ENCODE peak calls at places on chromosomes 5 and 9, in eight cellular contexts. Y is A549, L is esophagus squamous epithelium, U is mammary epithelial cell, C is astrocyte of the spinal cord, E is GM12865, A is suprapubic skin, F is hepatocyte. R is an unnamed sample.

GRCh38 chr9:92481029-92481633 is 1.2 kb downstream of the ASPN start:
- DNase-seq in Y (no peak), L (no peak), U (peak), C (peak), E (peak), A (no peak), F (no peak), R (no peak)

GRCh38 chr9:84504360-84504759 is 163.8 kb upstream of the SLC28A3 start:
- DNase-seq in Y (no peak), L (no peak), U (peak), C (peak), E (no peak), A (no peak), F (no peak), R (no peak)

GRCh38 chr5:35122819-35123218 is 75.1 kb upstream of the AGXT2 start:
- DNase-seq in Y (no peak), L (no peak), U (no peak), C (no peak), E (no peak), A (no peak), F (no peak), R (no peak)

GRCh38 chr5:173826921-173827350 is 61.2 kb upstream of the CPEB4 start:
- DNase-seq in Y (no peak), L (no peak), U (no peak), C (no peak), E (no peak), A (no peak), F (no peak), R (no peak)

GRCh38 chr5:102611312-102611711 is 112.5 kb upstream of the SLCO6A1 start:
- DNase-seq in Y (no peak), L (no peak), U (no peak), C (no peak), E (no peak), A (no peak), F (no peak), R (no peak)

GRCh38 chr9:34526026-34526425 is 3.2 kb upstream of the ENHO start:
- DNase-seq in Y (no peak), L (no peak), U (no peak), C (no peak), E (no peak), A (no peak), F (no peak), R (no peak)

GRCh38 chr5:135173662-135174290 is 139.7 kb upstream of the PITX1 start:
- DNase-seq in Y (no peak), L (no peak), U (no peak), C (no peak), E (no peak), A (no peak), F (no peak), R (no peak)

GRCh38 chr5:133773247-133774202 is 161.2 kb upstream of the FSTL4 start:
- DNase-seq in Y (no peak), L (no peak), U (no peak), C (no peak), E (no peak), A (no peak), F (no peak), R (no peak)

GRCh38 chr5:56147106-56147505 is 86.0 kb downstream of the ANKRD55 start:
- DNase-seq in Y (no peak), L (no peak), U (no peak), C (no peak), E (no peak), A (no peak), F (no peak), R (no peak)

GRCh38 chr5:157198277-157199058 is 17.8 kb downstream of the ITK start:
- DNase-seq in Y (no peak), L (no peak), U (no peak), C (no peak), E (no peak), A (no peak), F (no peak), R (no peak)

GRCh38 chr5:97618721-97619120 is 435.7 kb upstream of the RIOK2 start:
- DNase-seq in Y (no peak), L (no peak), U (peak), C (peak), E (no peak), A (no peak), F (no peak), R (peak)

GRCh38 chr5:107519900-107520354 is 150.8 kb downstream of the EFNA5 start:
- DNase-seq in Y (no peak), L (no peak), U (peak), C (peak), E (peak), A (no peak), F (peak), R (no peak)

GRCh38 chr5:67187318-67187717 is 9.3 kb downstream of the CD180 start:
- DNase-seq in Y (no peak), L (no peak), U (no peak), C (no peak), E (no peak), A (no peak), F (no peak), R (no peak)

GRCh38 chr5:67179695-67180302 is 16.8 kb downstream of the CD180 start:
- DNase-seq in Y (no peak), L (no peak), U (no peak), C (no peak), E (no peak), A (no peak), F (no peak), R (no peak)

GRCh38 chr5:67181648-67182218 is 14.9 kb downstream of the CD180 start:
- DNase-seq in Y (no peak), L (no peak), U (no peak), C (peak), E (no peak), A (no peak), F (no peak), R (no peak)

GRCh38 chr5:67182406-67182805 is 14.2 kb downstream of the CD180 start:
- DNase-seq in Y (no peak), L (no peak), U (peak), C (peak), E (no peak), A (peak), F (peak), R (peak)

GRCh38 chr5:67183859-67184258 is 12.7 kb downstream of the CD180 start:
- DNase-seq in Y (no peak), L (no peak), U (no peak), C (no peak), E (no peak), A (no peak), F (no peak), R (no peak)
- TF ChIP-seq CTCF in Y (no peak), L (no peak), U (no peak), C (no peak), E (no peak), A (no peak), F (no peak), R (no peak)

GRCh38 chr5:37756248-37756647 is 83.6 kb downstream of the GDNF start:
- DNase-seq in Y (no peak), L (no peak), U (no peak), C (no peak), E (no peak), A (no peak), F (no peak), R (no peak)

GRCh38 chr5:37755581-37755980 is 84.3 kb downstream of the GDNF start:
- DNase-seq in Y (no peak), L (no peak), U (no peak), C (no peak), E (no peak), A (no peak), F (no peak), R (no peak)

GRCh38 chr5:37754976-37755375 is 84.9 kb downstream of the GDNF start:
- DNase-seq in Y (no peak), L (no peak), U (no peak), C (no peak), E (no peak), A (no peak), F (no peak), R (no peak)

GRCh38 chr5:37757980-37758582 is 81.8 kb downstream of the GDNF start:
- DNase-seq in Y (no peak), L (no peak), U (no peak), C (no peak), E (no peak), A (no peak), F (no peak), R (no peak)
- TF ChIP-seq CTCF in Y (no peak), L (no peak), U (peak), C (peak), E (no peak), A (no peak), F (no peak), R (peak)

GRCh38 chr5:40587284-40587882 is 92.3 kb upstream of the PTGER4 start:
- DNase-seq in Y (no peak), L (no peak), U (peak), C (no peak), E (no peak), A (no peak), F (no peak), R (peak)
- TF ChIP-seq CTCF in Y (no peak), L (no peak), U (no peak), C (no peak), E (no peak), A (no peak), F (no peak), R (no peak)

DNA sequence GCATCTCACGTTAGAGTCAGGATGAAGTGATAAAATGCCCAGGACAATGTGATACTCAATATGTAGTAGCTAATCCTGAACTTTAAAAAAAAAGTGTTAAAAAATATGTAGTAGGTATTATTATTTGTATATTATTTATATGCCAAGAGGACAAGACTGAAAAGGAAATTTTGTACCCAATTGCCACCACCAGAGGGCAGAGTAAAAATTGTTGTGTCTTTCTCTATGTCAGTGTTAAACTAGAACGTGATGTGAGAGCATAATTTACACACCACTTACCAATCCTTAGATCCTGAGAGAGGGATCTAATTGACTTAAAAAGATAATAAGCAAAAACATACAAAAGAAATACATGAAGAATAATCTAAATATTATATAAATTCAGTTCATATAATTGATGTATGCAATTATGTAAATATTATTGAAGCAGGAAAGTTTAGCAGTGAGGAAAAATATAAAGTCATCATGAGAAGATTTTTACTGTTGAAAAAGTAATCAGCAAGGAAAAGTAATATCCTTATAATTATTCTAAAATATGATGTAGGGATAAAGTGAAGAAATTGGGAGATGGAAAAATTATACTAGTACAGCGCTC is 288.9 kb downstream of the RAB3C start:
- DNase-seq in Y (peak), L (no peak), U (peak), C (peak), E (peak), A (no peak), F (peak), R (no peak)
- TF ChIP-seq CTCF in Y (peak), L (peak), U (peak), C (peak), E (peak), A (no peak), F (peak), R (peak)